ENCODE peak calls at places on chromosome 16, in four cellular contexts. H, B, V and L are unnamed samples.

GRCh38 chr16:73315645-73316044 is 267.7 kb upstream of the ZFHX3 start:
- DNase-seq in H (no peak), B (no peak), V (no peak), L (no peak)

GRCh38 chr16:78461496-78461938 is 362.1 kb downstream of the WWOX start:
- DNase-seq in H (no peak), B (no peak), V (no peak), L (no peak)

GRCh38 chr16:56998861-56999260 is 9.5 kb downstream of the NLRC5 start:
- DNase-seq in H (no peak), B (no peak), V (no peak), L (no peak)

GRCh38 chr16:66845791-66846221 is 1.6 kb downstream of the CA7 start:
- DNase-seq in H (no peak), B (no peak), V (no peak), L (no peak)

GRCh38 chr16:787978-788398 is at the start of gene RPUSD1:
- DNase-seq in H (no peak), B (no peak), V (peak; percentile 75), L (no peak)

GRCh38 chr16:5826332-5826731 is 728.7 kb upstream of the EEF2KMT start:
- DNase-seq in H (no peak), B (no peak), V (no peak), L (no peak)

GRCh38 chr16:67697813-67698212 is 21.3 kb downstream of the GFOD2 start:
- DNase-seq in H (no peak), B (no peak), V (no peak), L (no peak)

GRCh38 chr16:85557083-85557975 is 55.8 kb upstream of the GSE1 start:
- DNase-seq in H (no peak), B (peak; percentile 78), V (peak; percentile 80), L (no peak)

GRCh38 chr16:74766729-74767128 is 7.9 kb downstream of the FA2H start:
- DNase-seq in H (no peak), B (no peak), V (no peak), L (no peak)

GRCh38 chr16:31676731-31677130 is 149.0 kb downstream of the AHSP start:
- DNase-seq in H (no peak), B (no peak), V (no peak), L (no peak)

GRCh38 chr16:586645-587590 is 2.9 kb upstream of the RAB40C start:
- DNase-seq in H (no peak), B (no peak), V (no peak), L (no peak)

GRCh38 chr16:26178298-26178697 is 486.5 kb downstream of the HS3ST4 start:
- DNase-seq in H (no peak), B (no peak), V (no peak), L (no peak)

GRCh38 chr16:17696696-17697095 is 225.9 kb upstream of the XYLT1 start:
- DNase-seq in H (no peak), B (no peak), V (no peak), L (no peak)

GRCh38 chr16:65318138-65318537 is 196.3 kb upstream of the CDH11 start:
- DNase-seq in H (no peak), B (no peak), V (no peak), L (no peak)

GRCh38 chr16:86566601-86566965 is at the start of gene FOXC2:
- DNase-seq in H (peak; percentile 92), B (peak; percentile 98), V (peak; percentile 80), L (peak; percentile 89)

GRCh38 chr16:2726923-2727322 is 6.9 kb upstream of the PRSS27 start:
- DNase-seq in H (no peak), B (no peak), V (no peak), L (no peak)

GRCh38 chr16:16096161-16096857 is 127.0 kb downstream of the ABCC6 start:
- DNase-seq in H (no peak), B (peak; percentile 92), V (no peak), L (peak; percentile 32)

GRCh38 chr16:2468725-2469398 is 2.2 kb upstream of the NTN3 start:
- DNase-seq in H (no peak), B (no peak), V (no peak), L (no peak)

GRCh38 chr16:8866118-8866883 is 2.5 kb downstream of the CARHSP1 start:
- DNase-seq in H (no peak), B (no peak), V (no peak), L (no peak)

GRCh38 chr16:57518520-57518919 is 17.9 kb downstream of the CCDC102A start:
- DNase-seq in H (no peak), B (no peak), V (no peak), L (no peak)

GRCh38 chr16:89335803-89336485 is 118.4 kb downstream of the ZNF778 start:
- DNase-seq in H (no peak), B (no peak), V (peak; percentile 28), L (no peak)

GRCh38 chr16:71339481-71340171 is 18.9 kb upstream of the CALB2 start:
- DNase-seq in H (no peak), B (no peak), V (no peak), L (no peak)

GRCh38 chr16:86716649-86717048 is 138.3 kb downstream of the FOXL1 start:
- DNase-seq in H (no peak), B (no peak), V (no peak), L (no peak)

GRCh38 chr16:1194665-1195392 is 30.2 kb downstream of the TPSG1 start:
- DNase-seq in H (no peak), B (no peak), V (no peak), L (no peak)

GRCh38 chr16:17313085-17313611 is 157.6 kb downstream of the XYLT1 start:
- DNase-seq in H (peak; percentile 72), B (peak; percentile 88), V (no peak), L (peak; percentile 33)

GRCh38 chr16:70250748-70251650 is 741 bp downstream of the EXOSC6 start:
- DNase-seq in H (peak; percentile 58), B (no peak), V (peak; percentile 77), L (no peak)

GRCh38 chr16:4660454-4661007 is 32.8 kb upstream of the NUDT16L1 start:
- DNase-seq in H (peak; percentile 64), B (peak; percentile 71), V (peak; percentile 91), L (no peak)

GRCh38 chr16:71473891-71474290 is 11.8 kb upstream of the ZNF23 start:
- DNase-seq in H (no peak), B (no peak), V (no peak), L (no peak)

GRCh38 chr16:57507414-57508083 is 21.3 kb upstream of the DOK4 start:
- DNase-seq in H (no peak), B (no peak), V (no peak), L (no peak)

GRCh38 chr16:969508-970378 is 1.0 kb downstream of the LMF1 start:
- DNase-seq in H (no peak), B (no peak), V (peak; percentile 70), L (no peak)

GRCh38 chr16:87968541-87968940 is 17.3 kb downstream of the BANP start:
- DNase-seq in H (no peak), B (no peak), V (no peak), L (no peak)

GRCh38 chr16:54649846-54650245 is 280.8 kb upstream of the IRX5 start:
- DNase-seq in H (no peak), B (no peak), V (no peak), L (no peak)

GRCh38 chr16:54648575-54648974 is 282.1 kb upstream of the IRX5 start:
- DNase-seq in H (no peak), B (no peak), V (no peak), L (no peak)

GRCh38 chr16:54651851-54652770 is 278.6 kb upstream of the IRX5 start:
- DNase-seq in H (no peak), B (no peak), V (no peak), L (no peak)

GRCh38 chr16:54654429-54654828 is 276.2 kb upstream of the IRX5 start:
- DNase-seq in H (no peak), B (no peak), V (no peak), L (no peak)

GRCh38 chr16:54651440-54651839 is 279.2 kb upstream of the IRX5 start:
- DNase-seq in H (no peak), B (no peak), V (no peak), L (no peak)
- H3K4me1 ChIP-seq in H (peaks cover 8% of the 10 kb centered on the region), B (no peaks in the 10 kb centered on the region), V (peaks cover 18% of the 10 kb centered on the region), L (no peaks in the 10 kb centered on the region)

GRCh38 chr16:27401768-27402568 is at the start of gene IL21R:
- DNase-seq in H (peak; percentile 60), B (no peak), V (peak; percentile 88), L (no peak)
- H3K4me1 ChIP-seq in H (peaks cover 22% of the 10 kb centered on the region), B (no peaks in the 10 kb centered on the region), V (peaks cover 17% of the 10 kb centered on the region), L (no peaks in the 10 kb centered on the region)

GRCh38 chr16:84193480-84193879 is 2.5 kb downstream of the ADAD2 start:
- DNase-seq in H (no peak), B (no peak), V (no peak), L (no peak)
- H3K4me1 ChIP-seq in H (no peaks in the 10 kb centered on the region), B (no peaks in the 10 kb centered on the region), V (no peaks in the 10 kb centered on the region), L (no peaks in the 10 kb centered on the region)

DNA sequence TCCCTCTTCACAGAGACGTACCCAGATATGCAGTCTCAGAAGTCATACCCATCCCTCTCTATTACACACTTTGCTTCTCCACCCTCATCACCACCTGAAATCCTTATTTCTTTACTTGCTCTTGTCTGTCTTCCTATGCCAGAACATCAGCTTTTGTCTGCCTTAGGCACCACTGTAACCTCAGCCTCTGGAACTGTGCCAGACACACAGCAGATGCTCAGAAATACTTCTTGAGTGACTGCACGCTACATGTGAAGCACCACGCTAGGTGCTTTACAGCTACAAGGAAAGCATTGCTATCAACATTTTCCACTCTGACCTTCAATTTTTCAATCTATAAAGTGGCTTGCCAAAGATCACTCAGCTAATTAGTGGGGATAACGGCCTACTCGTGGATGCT is 226.8 kb downstream of the CHD9NB start:
- DNase-seq in H (no peak), B (no peak), V (no peak), L (no peak)
- H3K4me1 ChIP-seq in H (no peaks in the 10 kb centered on the region), B (no peaks in the 10 kb centered on the region), V (no peaks in the 10 kb centered on the region), L (no peaks in the 10 kb centered on the region)

DNA sequence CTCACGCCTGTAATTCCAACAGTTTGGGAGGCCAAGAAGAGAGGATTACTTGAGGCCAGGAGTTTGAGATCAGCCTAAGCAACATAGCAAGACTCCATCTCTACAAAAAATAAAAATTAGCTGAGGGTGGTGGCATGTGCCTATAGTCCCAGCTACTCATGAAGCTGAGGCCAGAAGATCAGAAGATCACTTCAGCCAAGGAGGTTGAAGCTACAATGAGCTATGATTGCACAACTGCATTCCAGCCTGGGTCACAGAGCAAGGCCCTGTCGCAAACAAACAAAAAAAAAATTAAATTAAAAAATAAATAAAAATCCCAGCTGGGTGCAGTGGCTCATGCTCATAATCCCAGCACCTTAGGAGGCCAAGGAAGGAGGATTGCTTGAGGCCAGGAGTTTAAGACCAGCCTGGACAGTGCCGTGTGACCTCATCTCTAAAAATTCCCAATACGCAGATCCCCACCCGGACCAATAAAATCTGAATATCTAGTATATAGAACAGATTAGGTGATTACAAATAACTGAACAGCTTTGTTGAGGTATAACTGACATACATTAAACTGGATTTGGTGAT is 18.2 kb upstream of the ATF7IP2 start:
- DNase-seq in H (no peak), B (no peak), V (no peak), L (no peak)
- H3K4me1 ChIP-seq in H (no peaks in the 10 kb centered on the region), B (no peaks in the 10 kb centered on the region), V (no peaks in the 10 kb centered on the region), L (no peaks in the 10 kb centered on the region)

DNA sequence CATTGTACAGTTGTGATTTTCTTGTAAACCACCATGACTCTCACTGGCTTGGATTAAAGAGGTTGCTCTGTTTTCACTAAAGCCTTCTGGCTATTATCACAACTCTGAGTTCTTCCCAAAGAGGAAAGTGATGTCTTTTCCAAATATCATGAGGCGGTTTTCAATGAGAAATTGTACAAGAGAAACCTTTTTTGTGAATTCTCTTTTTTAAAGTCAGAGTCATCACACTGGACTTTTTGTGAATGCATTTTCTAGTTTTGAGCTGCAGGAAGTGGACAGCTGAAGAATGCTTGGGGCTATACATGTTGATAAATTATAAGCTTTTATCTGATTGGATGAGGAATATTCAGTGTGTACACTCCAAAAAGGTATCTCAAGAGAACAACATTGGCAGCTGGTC is 100.2 kb downstream of the PHKB start:
- DNase-seq in H (no peak), B (no peak), V (no peak), L (no peak)
- H3K4me1 ChIP-seq in H (peaks cover 9% of the 10 kb centered on the region), B (no peaks in the 10 kb centered on the region), V (no peaks in the 10 kb centered on the region), L (no peaks in the 10 kb centered on the region)